ENCODE peak calls at places on chromosome 19, in six cellular contexts. T is endothelial cell, W is astrocyte of the cerebellum, M is WTC11, E is heart right ventricle, Y is OCI-LY7. N is an unnamed sample.

GRCh38 chr19:7830272-7830771 is 304 bp downstream of the EVI5L start:
- DNase-seq in E (no peak), W (no peak), T (no peak), Y (no peak), M (no peak), N (no peak)

GRCh38 chr19:51514866-51515481 is 13.4 kb upstream of the SIGLEC12 start:
- DNase-seq in M (no peak), T (peak), W (peak), Y (peak), E (no peak), N (no peak)

GRCh38 chr19:3054972-3055740 is 7.1 kb downstream of the TLE5 start:
- DNase-seq in E (no peak), W (no peak), M (no peak), T (no peak), Y (no peak), N (peak)

GRCh38 chr19:3346677-3347353 is 19.6 kb upstream of the NFIC start:
- DNase-seq in Y (no peak), T (no peak), M (no peak), E (peak), W (no peak), N (peak)

GRCh38 chr19:46118136-46118535 is 6.4 kb downstream of the IGFL3 start:
- DNase-seq in E (no peak), W (peak), Y (no peak), T (no peak), M (no peak), N (no peak)

GRCh38 chr19:10872551-10873107 is 1.3 kb downstream of the CARM1 start:
- DNase-seq in Y (no peak), T (no peak), M (no peak), E (no peak), W (no peak), N (no peak)

GRCh38 chr19:49772850-49773432 is 6.1 kb downstream of the AP2A1 start:
- DNase-seq in M (no peak), Y (no peak), E (no peak), W (no peak), T (no peak), N (no peak)

GRCh38 chr19:39402417-39403297 is 4.0 kb upstream of the ZFP36 start:
- DNase-seq in Y (peak), E (peak), T (peak), W (peak), M (peak), N (peak)

GRCh38 chr19:46828484-46828883 is 22.2 kb downstream of the AP2S1 start:
- DNase-seq in W (no peak), M (no peak), E (no peak), Y (no peak), T (no peak), N (no peak)

GRCh38 chr19:49588370-49589122 is 2.4 kb upstream of the PRR12 start:
- DNase-seq in M (no peak), T (no peak), E (no peak), Y (no peak), W (no peak), N (no peak)

GRCh38 chr19:29677001-29677781 is 11.9 kb downstream of the PLEKHF1 start:
- DNase-seq in W (no peak), T (no peak), Y (no peak), M (no peak), E (no peak), N (no peak)

GRCh38 chr19:44807162-44807561 is 1.7 kb upstream of the BCAM start:
- DNase-seq in W (no peak), M (no peak), Y (no peak), T (no peak), E (no peak), N (peak)

GRCh38 chr19:46299695-46300094 is 2.9 kb downstream of the HIF3A start:
- DNase-seq in E (no peak), T (no peak), M (no peak), Y (no peak), W (no peak), N (no peak)

GRCh38 chr19:28234637-28235036 is 978.3 kb downstream of the UQCRFS1 start:
- DNase-seq in M (no peak), Y (no peak), T (no peak), W (peak), E (no peak), N (no peak)

GRCh38 chr19:45104658-45105384 is 11.8 kb downstream of the PPP1R37 start:
- DNase-seq in T (no peak), Y (no peak), W (no peak), M (no peak), E (no peak), N (no peak)

GRCh38 chr19:41376241-41376997 is at the start of gene TMEM91:
- DNase-seq in M (peak), E (peak), T (peak), Y (no peak), W (no peak), N (peak)

GRCh38 chr19:50300814-50301606 is 28.2 kb downstream of the KCNC3 start:
- DNase-seq in M (no peak), E (no peak), W (peak), Y (no peak), T (no peak), N (peak)

GRCh38 chr19:33232656-33233055 is 7.0 kb upstream of the SLC7A10 start:
- DNase-seq in T (no peak), M (no peak), Y (no peak), E (no peak), W (no peak), N (no peak)

GRCh38 chr19:43329989-43330388 is 23.5 kb upstream of the CD177 start:
- DNase-seq in T (no peak), M (no peak), W (no peak), E (no peak), Y (no peak), N (no peak)

GRCh38 chr19:42311612-42312160 is 1.4 kb upstream of the TMEM145 start:
- DNase-seq in E (no peak), Y (no peak), W (no peak), T (no peak), M (peak), N (no peak)

GRCh38 chr19:31266731-31267130 is 82.5 kb downstream of the TSHZ3 start:
- DNase-seq in W (no peak), E (no peak), T (no peak), Y (no peak), M (no peak), N (no peak)

GRCh38 chr19:39867952-39868351 is 21.8 kb upstream of the FBL start:
- DNase-seq in W (no peak), T (no peak), E (no peak), M (no peak), Y (no peak), N (no peak)

GRCh38 chr19:29966594-29967249 is 24.7 kb downstream of the URI1 start:
- DNase-seq in Y (peak), T (no peak), M (no peak), W (no peak), E (no peak), N (no peak)

GRCh38 chr19:45146716-45147337 is 14.0 kb downstream of the NKPD1 start:
- DNase-seq in T (no peak), M (no peak), W (no peak), E (no peak), Y (no peak), N (no peak)

GRCh38 chr19:2047449-2048103 is 3.5 kb downstream of the MKNK2 start:
- DNase-seq in E (peak), W (no peak), Y (no peak), M (no peak), T (no peak), N (no peak)

GRCh38 chr19:46725859-46726393 is 9.0 kb upstream of the PRKD2 start:
- DNase-seq in W (no peak), T (no peak), E (no peak), Y (no peak), M (no peak), N (no peak)

GRCh38 chr19:38009650-38010229 is 102.7 kb downstream of the SIPA1L3 start:
- DNase-seq in M (no peak), W (no peak), E (no peak), Y (peak), T (no peak), N (no peak)

GRCh38 chr19:18208098-18208951 is 4.5 kb upstream of the RAB3A start:
- DNase-seq in W (no peak), E (peak), M (peak), Y (peak), T (peak), N (no peak)

DNA sequence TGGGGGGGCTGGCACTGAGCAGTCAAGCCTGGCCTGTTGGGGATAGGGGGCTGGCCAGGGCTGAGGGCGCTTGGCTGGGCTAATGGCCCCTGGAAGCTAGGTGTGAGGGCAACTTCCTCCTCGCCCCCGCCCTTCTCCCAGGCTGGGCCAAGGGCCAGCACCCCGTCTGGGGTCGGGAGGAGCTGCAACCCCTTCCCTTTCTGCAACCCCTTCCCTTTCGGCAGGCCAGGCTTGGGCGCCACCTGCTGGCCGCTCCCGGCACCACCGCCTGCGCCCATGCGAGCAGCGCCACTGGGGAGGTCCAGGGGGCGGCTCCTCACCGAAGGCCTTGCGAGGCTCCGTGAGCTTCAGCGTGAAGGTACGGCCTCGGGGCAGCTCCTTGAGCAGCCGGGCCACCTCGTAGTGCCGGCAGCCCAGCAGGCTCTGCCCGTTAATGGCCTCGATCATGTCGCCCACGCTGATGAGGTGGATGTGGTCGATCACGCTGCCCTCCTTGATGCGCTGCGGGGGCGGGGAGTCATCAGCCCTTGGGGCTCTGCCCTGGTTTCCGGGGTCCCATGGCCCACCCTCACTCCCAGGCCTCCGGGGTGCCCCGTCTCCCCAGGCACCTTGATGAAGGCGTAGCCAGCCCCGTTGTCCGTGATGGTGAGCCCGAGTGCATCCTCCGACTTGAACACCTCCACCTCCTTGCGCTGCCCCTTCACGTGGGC is 5.0 kb upstream of the PTGER1 start:
- DNase-seq in T (peak), E (peak), Y (peak), M (peak), W (no peak), N (no peak)
- TF ChIP-seq CTCF in T (peak), E (peak), Y (peak), M (peak), W (peak), N (no peak)

GRCh38 chr19:54026656-54027055 is 35.2 kb downstream of the CACNG6 start:
- DNase-seq in W (no peak), M (no peak), T (no peak), Y (no peak), E (no peak), N (no peak)

GRCh38 chr19:54029930-54030490 is 33.7 kb downstream of the VSTM1 start:
- DNase-seq in Y (peak), M (peak), T (peak), W (peak), E (peak), N (peak)

GRCh38 chr19:54035215-54036178 is 28.2 kb downstream of the VSTM1 start:
- DNase-seq in Y (no peak), W (peak), T (no peak), M (no peak), E (no peak), N (no peak)

DNA sequence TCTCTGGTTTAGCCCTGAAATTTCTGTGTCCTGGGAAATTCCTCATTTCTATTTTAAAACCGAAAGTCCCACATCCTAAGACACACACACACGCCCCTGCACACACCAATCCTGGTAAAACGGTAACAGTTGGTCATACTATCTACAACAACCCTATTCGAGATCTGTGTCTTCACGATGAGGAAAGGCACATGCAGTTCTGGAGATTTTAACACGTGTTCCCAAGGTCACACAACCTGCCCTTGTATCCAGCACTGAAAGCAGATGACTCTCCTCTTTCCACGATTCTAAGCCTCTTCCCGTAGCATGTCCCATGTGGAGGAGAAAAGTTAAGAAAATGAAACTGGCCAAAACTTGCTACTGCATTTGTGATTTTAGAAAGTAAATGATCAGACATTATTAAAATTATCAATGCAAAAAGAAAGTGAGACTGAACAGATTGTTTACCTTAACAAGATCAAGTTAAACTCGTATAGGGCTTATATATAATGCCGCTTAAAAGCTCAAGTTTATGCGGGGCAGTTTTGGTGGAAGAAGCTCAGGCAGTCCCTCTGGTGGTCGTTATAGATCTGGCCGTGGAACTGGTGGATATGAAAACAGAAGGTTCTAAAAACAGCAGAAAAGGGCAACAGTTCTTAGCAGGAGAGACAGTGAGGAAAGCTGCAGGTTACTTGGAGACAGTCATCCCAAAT is 32.7 kb downstream of the VSTM1 start:
- DNase-seq in M (no peak), W (no peak), E (no peak), Y (peak), T (peak), N (no peak)
- TF ChIP-seq CTCF in M (peak), W (peak), E (peak), Y (peak), T (peak), N (no peak)

GRCh38 chr19:12141405-12141736 is 1.2 kb upstream of the ZNF20 start:
- DNase-seq in E (no peak), Y (no peak), T (no peak), M (no peak), W (no peak), N (no peak)
- TF ChIP-seq CTCF in E (no peak), Y (peak), T (peak), M (peak), W (no peak), N (no peak)

DNA sequence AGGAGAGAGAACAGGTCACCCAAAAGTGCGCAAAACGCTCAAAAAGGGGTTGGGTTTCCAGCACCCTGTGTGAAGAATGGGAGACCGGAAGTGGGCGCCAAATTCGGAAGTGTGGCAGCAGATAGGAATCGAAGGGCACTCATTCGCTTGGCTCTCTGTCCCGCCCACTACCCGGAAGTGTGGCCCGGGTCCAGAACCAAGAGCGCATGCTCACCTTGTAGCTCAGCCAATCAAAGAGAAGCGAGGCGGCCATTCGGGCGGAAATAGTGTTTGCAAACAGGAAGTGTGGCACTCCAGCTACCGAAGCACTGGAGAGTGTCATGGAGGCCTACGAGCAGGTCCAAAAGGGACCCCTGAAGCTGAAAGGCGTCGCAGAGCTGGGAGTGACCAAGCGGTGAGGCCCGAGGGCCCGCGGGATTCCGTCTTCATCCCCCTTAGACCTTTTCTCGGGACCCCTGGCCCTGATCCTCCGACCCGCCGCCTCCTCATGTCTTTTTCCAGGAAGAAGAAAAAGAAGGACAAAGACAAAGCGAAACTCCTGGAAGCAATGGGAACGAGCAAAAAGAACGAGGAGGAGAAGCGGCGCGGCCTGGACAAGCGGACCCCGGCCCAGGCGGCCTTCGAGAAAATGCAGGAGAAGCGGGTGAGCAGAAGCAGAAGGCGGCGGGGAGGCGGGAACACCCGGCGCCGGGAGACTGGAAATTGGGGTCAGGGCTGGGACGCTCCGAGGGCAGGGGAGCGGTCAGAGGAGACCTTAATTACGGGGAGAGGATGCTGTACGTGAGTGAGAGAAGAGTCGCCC is at the start of gene FAM32A:
- DNase-seq in M (peak), W (peak), T (peak), E (peak), Y (peak), N (peak)
- TF ChIP-seq CTCF in M (peak), W (peak), T (no peak), E (no peak), Y (no peak), N (peak)

DNA sequence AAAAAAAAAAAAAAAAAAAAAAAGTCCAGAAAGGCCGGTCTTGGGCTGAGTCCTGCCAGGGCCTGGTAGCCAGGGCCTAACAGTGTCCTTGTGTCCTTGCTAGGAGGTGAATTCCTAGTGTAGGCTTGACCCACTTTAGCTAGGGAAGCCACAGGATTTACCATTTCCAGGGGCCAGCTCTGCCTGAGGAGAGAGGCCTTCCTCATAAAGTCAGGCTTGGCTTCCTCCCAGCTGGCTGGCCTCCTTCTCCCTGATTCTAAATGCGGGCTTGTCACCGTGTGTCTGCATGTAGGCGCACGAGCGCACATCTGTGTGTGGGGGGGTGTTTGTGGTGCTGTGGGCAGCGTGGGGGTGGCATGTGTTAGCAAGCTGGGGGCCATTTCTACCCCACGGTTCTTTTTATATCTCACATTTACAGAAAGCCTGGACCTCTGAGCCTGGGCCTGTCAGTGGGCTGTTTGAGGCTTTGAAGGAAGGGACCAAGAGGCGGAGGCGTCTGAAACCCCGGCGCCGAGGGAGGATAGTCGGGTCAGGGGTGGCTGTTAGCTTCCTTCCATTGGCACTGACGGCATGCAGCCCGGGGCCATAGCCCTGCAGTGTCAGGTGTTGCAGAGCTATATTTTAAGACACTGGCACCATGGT is 31.7 kb downstream of the IER2 start:
- DNase-seq in M (no peak), W (no peak), T (no peak), E (peak), Y (peak), N (peak)
- TF ChIP-seq CTCF in M (no peak), W (no peak), T (no peak), E (no peak), Y (no peak), N (no peak)